ENCODE peak calls at places on chromosomes 2 and 18, in four cellular contexts. E is fibroblast of lung, T is IMR-90, P is K562. J is an unnamed sample. For H3K4me1, the result is how much of the 10 kb centered on the place peaks cover.

GRCh38 chr2:241271641-241272297 is 43.7 kb downstream of the HDLBP start:
- DNase-seq in E (peak), T (peak), P (no peak), J (peak)

GRCh38 chr2:234240917-234241316 is 190.4 kb downstream of the SPP2 start:
- DNase-seq in E (peak), T (peak), P (no peak), J (no peak)

GRCh38 chr18:35282353-35282752 is 7.7 kb downstream of the ZSCAN30 start:
- DNase-seq in E (peak), T (peak), P (no peak), J (peak)

GRCh38 chr2:182543746-182544525 is 117.1 kb upstream of the PDE1A start:
- DNase-seq in E (no peak), T (no peak), P (no peak), J (no peak)

GRCh38 chr2:168961450-168962229 is 60.5 kb downstream of the G6PC2 start:
- DNase-seq in E (peak), T (peak), P (peak), J (peak)

GRCh38 chr2:85259865-85260264 is 67.9 kb downstream of the TGOLN2 start:
- DNase-seq in E (no peak), T (no peak), P (no peak), J (no peak)

GRCh38 chr2:33287611-33288010 is 188.8 kb upstream of the RASGRP3 start:
- DNase-seq in E (no peak), T (no peak), P (no peak), J (no peak)

GRCh38 chr2:134206573-134206972 is 47.3 kb upstream of the MGAT5 start:
- DNase-seq in E (peak), T (peak), P (no peak), J (no peak)

GRCh38 chr2:176772816-176773215 is 439.8 kb upstream of the HNRNPA3 start:
- DNase-seq in E (no peak), T (no peak), P (no peak), J (no peak)

GRCh38 chr2:174059178-174059874 is 94.2 kb upstream of the SP3 start:
- DNase-seq in E (peak), T (peak), P (peak), J (no peak)

GRCh38 chr2:73232471-73233153 is 427 bp downstream of the PRADC1 start:
- DNase-seq in E (no peak), T (no peak), P (peak), J (peak)

GRCh38 chr18:3595282-3596273 is 145.6 kb downstream of the TGIF1 start:
- DNase-seq in E (peak), T (peak), P (peak), J (peak)

GRCh38 chr18:79395761-79396404 is at the start of gene NFATC1:
- DNase-seq in E (peak), T (peak), P (peak), J (no peak)

GRCh38 chr2:86439879-86440630 is 1.1 kb upstream of the KDM3A start:
- DNase-seq in E (no peak), T (no peak), P (no peak), J (no peak)

GRCh38 chr2:241087420-241088268 is 14.4 kb downstream of the MTERF4 start:
- DNase-seq in E (no peak), T (no peak), P (no peak), J (no peak)

GRCh38 chr2:178870703-178871102 is 63.5 kb upstream of the TTN start:
- DNase-seq in E (peak), T (peak), P (no peak), J (peak)

GRCh38 chr2:219124379-219125110 is 36.1 kb downstream of the NHEJ1 start:
- DNase-seq in E (peak), T (peak), P (peak), J (no peak)

GRCh38 chr2:152686308-152686707 is 31.0 kb downstream of the PRPF40A start:
- DNase-seq in E (no peak), T (peak), P (no peak), J (no peak)

GRCh38 chr18:22432672-22433137 is 15.0 kb upstream of the CTAGE1 start:
- DNase-seq in E (peak), T (peak), P (peak), J (peak)

GRCh38 chr18:67771271-67771670 is 254.8 kb upstream of the DSEL start:
- DNase-seq in E (peak), T (peak), P (no peak), J (peak)

GRCh38 chr2:10339647-10340592 is 37.2 kb downstream of the HPCAL1 start:
- DNase-seq in E (no peak), T (no peak), P (peak), J (no peak)

GRCh38 chr2:227759411-227760113 is 13.9 kb downstream of the SCYGR8 start:
- DNase-seq in E (peak), T (no peak), P (no peak), J (no peak)

GRCh38 chr2:152811916-152812315 is 93.5 kb downstream of the ARL6IP6 start:
- DNase-seq in E (no peak), T (no peak), P (no peak), J (no peak)

GRCh38 chr2:170436077-170436943 is 258.4 kb downstream of the MYO3B start:
- DNase-seq in E (no peak), T (no peak), P (no peak), J (no peak)

GRCh38 chr2:216554286-216554685 is 55.6 kb downstream of the RPL37A start:
- DNase-seq in E (no peak), T (no peak), P (no peak), J (no peak)

GRCh38 chr2:221844187-221844586 is 272.1 kb upstream of the EPHA4 start:
- DNase-seq in E (no peak), T (no peak), P (no peak), J (no peak)

GRCh38 chr2:205323929-205324328 is 358.4 kb upstream of the NRP2 start:
- DNase-seq in E (no peak), T (no peak), P (no peak), J (no peak)

GRCh38 chr2:102028470-102028869 is 36.7 kb downstream of the IL1R2 start:
- DNase-seq in E (no peak), T (no peak), P (no peak), J (no peak)

GRCh38 chr2:102029405-102029804 is 37.6 kb downstream of the IL1R2 start:
- DNase-seq in E (no peak), T (no peak), P (no peak), J (no peak)

GRCh38 chr2:102030502-102030854 is 38.7 kb downstream of the IL1R2 start:
- DNase-seq in E (no peak), T (no peak), P (no peak), J (no peak)

GRCh38 chr2:102030855-102031527 is 39.2 kb downstream of the IL1R2 start:
- DNase-seq in E (no peak), T (no peak), P (no peak), J (no peak)

GRCh38 chr2:102029952-102030351 is 38.2 kb downstream of the IL1R2 start:
- DNase-seq in E (no peak), T (no peak), P (no peak), J (no peak)
- H3K4me1 ChIP-seq in E (under half), T (under half), P (under half), J (under half)

DNA sequence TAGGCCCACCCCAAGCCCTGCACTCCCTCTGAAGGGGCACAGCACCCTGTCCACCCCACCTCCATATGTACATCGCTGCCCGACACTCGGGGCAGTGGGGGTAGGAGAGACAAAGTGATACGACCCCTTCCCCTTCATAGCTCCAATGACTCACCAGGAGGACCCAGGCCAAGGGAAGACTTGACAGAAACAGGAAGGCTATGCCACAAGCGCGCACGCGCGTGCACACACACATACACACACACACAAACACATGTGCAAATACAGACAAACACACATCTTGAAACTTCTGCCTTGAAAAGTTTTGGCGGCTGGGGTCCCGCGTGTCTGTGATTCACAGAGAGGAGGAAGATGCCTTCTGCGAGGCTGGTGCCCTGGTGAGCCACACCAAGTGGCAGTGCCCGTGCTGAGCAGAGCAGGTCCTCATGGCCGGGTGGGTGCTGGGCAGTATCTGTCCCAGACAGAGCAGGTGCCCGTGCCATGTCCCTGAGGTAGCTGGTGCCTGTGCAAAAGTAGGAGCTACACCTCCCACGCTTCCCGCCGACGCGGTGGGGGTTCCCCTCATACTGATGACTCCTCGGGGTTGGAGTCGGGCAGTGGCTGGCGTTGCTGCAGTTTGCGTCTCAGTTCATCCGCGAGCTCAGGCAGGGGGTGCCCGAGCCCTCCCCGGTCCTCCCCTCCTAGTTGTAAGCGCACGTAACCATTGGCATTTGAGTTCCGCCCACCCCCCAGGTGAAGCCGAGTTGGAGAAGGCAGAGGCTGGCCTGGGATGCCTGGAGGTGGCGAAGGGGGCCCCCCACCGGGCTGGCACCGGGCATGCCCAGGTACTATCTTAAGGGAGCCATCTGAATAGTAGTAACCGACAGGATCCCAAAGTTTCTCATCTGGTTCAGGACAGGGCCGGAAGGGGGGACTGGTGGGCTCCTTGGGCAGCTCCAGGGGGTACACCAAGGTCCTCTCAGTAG is 2.5 kb upstream of the ANKRD39 start:
- DNase-seq in E (no peak), T (no peak), P (no peak), J (no peak)
- H3K4me2 ChIP-seq in E (no peak), T (no peak), P (no peak), J (no peak)

DNA sequence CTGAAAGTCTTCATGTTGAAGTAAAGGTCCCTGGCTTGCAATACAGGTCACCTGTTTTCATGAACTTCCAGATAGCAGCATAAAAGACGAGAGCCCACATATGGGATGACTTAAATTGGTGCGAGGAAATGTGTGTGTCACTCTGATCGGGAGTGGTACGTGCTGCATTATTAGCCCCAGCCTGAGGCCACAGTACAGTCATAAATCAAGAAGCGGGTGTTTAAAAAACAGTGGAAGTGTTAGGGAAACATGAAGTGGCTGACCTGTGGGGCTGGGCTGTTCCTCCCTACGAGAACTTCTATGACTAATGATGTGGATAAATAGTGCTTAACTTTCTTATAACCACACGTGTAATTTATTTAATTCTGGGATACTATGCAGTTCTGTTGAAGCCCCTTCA is 24.4 kb downstream of the RDH14 start:
- DNase-seq in E (peak), T (peak), P (no peak), J (no peak)
- H2AFZ ChIP-seq in E (no peak), T (no peak), P (no peak), J (no peak)

DNA sequence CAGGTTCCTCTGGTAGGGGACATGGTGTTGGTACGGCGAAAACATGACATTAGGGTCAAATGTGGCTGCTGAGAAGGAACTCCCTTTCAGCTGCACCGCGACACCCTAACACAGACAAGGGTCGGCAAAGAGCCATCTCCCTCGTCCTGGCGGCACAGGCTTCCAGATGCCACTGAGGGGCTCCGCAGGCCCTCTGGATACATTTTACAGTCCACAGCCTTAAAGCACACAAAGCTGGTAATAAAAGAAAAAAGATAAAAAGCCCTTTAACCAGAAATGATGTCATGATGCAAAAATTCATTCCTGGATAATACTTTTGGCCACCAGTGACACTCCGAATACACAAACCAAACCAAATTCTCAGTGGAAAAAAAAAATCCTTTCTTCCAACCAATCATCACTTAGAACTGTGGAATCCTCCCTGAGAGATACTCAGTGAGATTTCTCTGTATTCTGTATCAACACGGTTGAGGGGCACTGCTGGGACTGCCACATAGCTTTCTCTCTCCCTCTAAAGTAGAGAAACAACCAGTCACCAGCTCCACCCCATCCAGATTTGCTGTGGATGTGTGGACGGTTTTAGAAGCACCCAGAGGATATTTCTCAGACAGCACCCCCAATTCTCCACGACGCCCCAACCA is 174.8 kb downstream of the HDAC4 start:
- DNase-seq in E (peak), T (peak), P (no peak), J (no peak)
- H3K4me1 ChIP-seq in E (under half), T (half or more), P (under half), J (under half)

DNA sequence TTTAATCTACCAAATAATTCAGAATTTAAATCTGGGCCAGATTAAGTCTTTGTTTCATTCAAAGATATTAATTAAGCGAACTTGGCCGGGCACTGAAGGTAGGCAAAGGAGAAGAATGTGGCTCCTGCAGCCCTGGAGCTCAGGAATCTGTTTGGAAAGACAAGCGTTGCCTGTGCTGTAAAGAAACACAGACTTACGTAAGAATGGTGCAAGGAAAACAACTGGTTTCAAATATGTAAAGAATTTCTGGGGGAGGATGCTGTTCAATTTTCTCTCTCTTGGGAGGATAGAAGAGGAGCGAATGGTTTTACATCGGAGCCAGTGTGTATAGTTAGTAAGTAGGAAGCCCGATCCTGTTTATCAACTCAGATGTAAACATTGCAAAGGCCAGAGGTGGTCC is 455.9 kb downstream of the LPIN1 start:
- DNase-seq in E (peak), T (peak), P (no peak), J (no peak)
- H3K4me2 ChIP-seq in E (no peak), T (peak), P (no peak), J (no peak)

GRCh38 chr18:76518543-76519155 is 23.6 kb upstream of the ZNF516 start:
- DNase-seq in E (peak), T (peak), P (no peak), J (no peak)
- H2AFZ ChIP-seq in E (peak), T (peak), P (no peak), J (peak)

DNA sequence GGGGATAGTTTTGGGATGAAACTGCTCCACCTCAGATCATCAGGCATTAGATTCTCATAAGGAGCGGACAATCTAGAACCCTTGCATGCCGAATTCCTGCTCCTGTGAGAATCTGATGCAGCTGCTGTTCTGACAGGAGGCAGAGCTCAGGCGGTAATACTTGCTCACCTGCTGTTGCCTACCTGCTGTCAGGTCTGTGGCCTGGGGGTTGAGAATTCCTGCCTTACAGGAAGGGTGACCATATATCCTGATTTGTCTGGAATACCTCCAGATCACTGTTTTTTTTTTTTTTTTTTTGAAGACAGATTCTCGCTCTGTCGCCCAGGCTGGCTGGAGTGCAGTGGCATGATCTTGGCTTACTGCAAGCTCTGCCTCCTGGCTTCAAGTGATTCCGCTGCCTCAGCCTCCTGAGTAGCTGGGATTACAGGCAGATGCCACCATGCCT is 21.7 kb downstream of the ACSL3 start:
- DNase-seq in E (no peak), T (no peak), P (no peak), J (peak)
- H3K4me1 ChIP-seq in E (under half), T (under half), P (under half), J (half or more)

DNA sequence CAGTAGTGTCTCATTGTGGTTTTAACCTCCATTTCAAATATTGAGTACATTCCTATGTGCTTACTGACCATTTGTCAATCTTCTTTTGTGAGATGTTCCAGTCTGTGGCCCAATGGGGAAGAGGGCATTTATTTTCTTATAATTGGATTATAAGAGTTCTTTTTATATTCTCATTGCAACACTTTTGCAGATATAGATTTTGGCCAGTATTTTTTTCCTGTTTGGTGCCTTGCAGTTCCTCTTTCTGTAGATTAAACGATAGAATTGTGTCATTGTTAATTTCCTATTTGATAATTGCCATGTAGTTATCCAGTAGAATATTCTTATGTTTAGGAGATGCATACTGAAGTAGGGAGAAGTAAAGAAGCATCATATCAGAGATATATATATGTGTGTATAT is 56.4 kb upstream of the CYTIP start:
- DNase-seq in E (no peak), T (no peak), P (no peak), J (no peak)
- H3K4me2 ChIP-seq in E (no peak), T (no peak), P (no peak), J (no peak)

DNA sequence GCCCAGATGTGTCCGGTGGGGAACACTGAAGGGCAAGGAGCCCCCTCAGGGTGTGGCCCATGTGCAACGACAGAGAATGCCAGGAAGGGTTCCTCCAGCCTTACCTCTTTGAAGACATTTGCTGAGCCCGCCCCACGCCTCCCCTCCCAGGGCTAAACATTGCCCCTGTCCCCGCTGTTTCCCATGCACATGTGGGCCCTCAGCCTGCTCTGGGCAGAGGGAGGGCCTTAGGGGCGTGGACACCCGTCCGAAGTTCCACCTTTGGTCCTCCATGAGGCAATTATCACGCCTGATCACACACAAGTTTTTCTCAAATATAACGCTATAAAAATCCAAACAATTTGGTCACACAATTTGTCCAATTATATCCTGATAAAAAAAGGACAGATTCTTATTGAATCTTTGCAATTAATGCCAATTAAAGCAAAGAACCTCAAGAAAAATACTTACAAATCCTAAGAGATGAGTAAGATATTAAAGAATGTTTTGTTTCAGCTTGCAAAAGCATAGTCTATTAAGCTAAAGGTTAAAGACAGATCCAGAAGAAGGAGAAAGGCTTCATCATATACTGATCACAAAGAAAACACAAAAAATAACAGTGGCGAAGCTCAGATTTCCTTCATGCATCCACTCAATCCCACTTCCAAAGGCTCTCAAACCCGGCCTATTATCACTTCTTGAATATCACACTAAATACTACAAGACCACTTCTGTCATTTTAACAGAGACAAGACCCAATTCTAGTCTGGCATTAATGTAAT is 55.2 kb upstream of the LDLRAD4 start:
- DNase-seq in E (peak), T (peak), P (peak), J (no peak)
- H2AFZ ChIP-seq in E (no peak), T (peak), P (no peak), J (no peak)

J was measured in PC-9.